ENCODE peak calls at places on chromosomes 16 and 17, in eight cellular contexts. J, V, Q, T, K, M, G and H are unnamed samples.

GRCh38 chr17:38731526-38732294 is 1.6 kb downstream of the CISD3 start:
- DNase-seq in Q (peak; percentile 62), J (no peak), G (no peak), V (peak; percentile 51), T (no peak), K (no peak), M (no peak), H (no peak)

GRCh38 chr17:75370288-75370687 is 35.2 kb downstream of the GRB2 start:
- DNase-seq in T (no peak), J (no peak), K (no peak), V (peak; percentile 26), M (peak; percentile 6), G (peak; percentile 77), Q (peak; percentile 70), H (no peak)

GRCh38 chr17:78734841-78735641 is 47.0 kb downstream of the CYTH1 start:
- DNase-seq in G (no peak), Q (no peak), J (no peak), M (no peak), V (no peak), T (no peak), K (no peak), H (no peak)

GRCh38 chr16:61362583-61362982 is 673.7 kb downstream of the CDH8 start:
- DNase-seq in M (no peak), V (no peak), G (no peak), Q (no peak), K (no peak), J (peak; percentile 52), T (no peak), H (no peak)

GRCh38 chr16:68517606-68518161 is 21.4 kb upstream of the ZFP90 start:
- DNase-seq in Q (no peak), M (no peak), T (no peak), J (no peak), V (no peak), K (no peak), G (no peak), H (no peak)

GRCh38 chr17:82354804-82355308 is 4.2 kb upstream of the TEX19 start:
- DNase-seq in V (no peak), T (no peak), J (no peak), Q (no peak), M (no peak), G (no peak), K (no peak), H (no peak)

GRCh38 chr16:67246081-67246944 is 968 bp downstream of the FHOD1 start:
- DNase-seq in M (peak; percentile 90), V (peak; percentile 89), K (peak; percentile 33), J (peak; percentile 95), Q (peak; percentile 86), T (peak; percentile 76), G (peak; percentile 88), H (peak; percentile 82)

GRCh38 chr16:58062821-58063220 is 37.3 kb downstream of the MMP15 start:
- DNase-seq in T (no peak), M (no peak), K (no peak), J (no peak), G (no peak), V (no peak), Q (no peak), H (no peak)

GRCh38 chr17:59001158-59001814 is 105.4 kb downstream of the TRIM37 start:
- DNase-seq in G (no peak), V (peak; percentile 26), K (peak; percentile 78), Q (no peak), M (peak; percentile 38), J (peak; percentile 79), T (no peak), H (no peak)

GRCh38 chr16:85894266-85894665 is 4.7 kb upstream of the IRF8 start:
- DNase-seq in Q (no peak), T (no peak), G (no peak), K (no peak), V (no peak), J (no peak), M (no peak), H (no peak)

GRCh38 chr17:29007456-29008455 is 1.9 kb upstream of the SEZ6 start:
- DNase-seq in V (no peak), Q (no peak), G (no peak), K (no peak), J (no peak), T (peak; percentile 44), M (peak; percentile 54), H (peak; percentile 90)

GRCh38 chr16:78505544-78506371 is 406.3 kb downstream of the WWOX start:
- DNase-seq in G (peak; percentile 83), V (no peak), T (no peak), J (no peak), Q (peak; percentile 81), M (peak; percentile 77), K (no peak), H (no peak)

GRCh38 chr17:65062168-65062915 is 5.8 kb upstream of the GNA13 start:
- DNase-seq in J (no peak), Q (no peak), T (no peak), K (no peak), G (no peak), V (no peak), M (peak; percentile 19), H (peak; percentile 27)

GRCh38 chr16:1979271-1980025 is 1.8 kb downstream of the NOXO1 start:
- DNase-seq in M (peak; percentile 15), J (no peak), K (no peak), G (no peak), T (peak; percentile 64), Q (no peak), V (peak; percentile 75), H (peak; percentile 69)

GRCh38 chr17:40453881-40454630 is 10.8 kb downstream of the IGFBP4 start:
- DNase-seq in G (no peak), V (no peak), T (no peak), K (no peak), Q (no peak), J (no peak), M (peak; percentile 93), H (no peak)

GRCh38 chr17:78419970-78420820 is 41.7 kb downstream of the PGS1 start:
- DNase-seq in J (no peak), V (no peak), G (no peak), T (no peak), K (no peak), Q (peak; percentile 67), M (no peak), H (no peak)

GRCh38 chr17:6040473-6040872 is 29.7 kb upstream of the WSCD1 start:
- DNase-seq in G (peak; percentile 48), Q (no peak), M (no peak), T (no peak), K (no peak), V (no peak), J (no peak), H (no peak)

GRCh38 chr16:19875900-19876299 is 8.7 kb downstream of the GPRC5B start:
- DNase-seq in M (no peak), J (no peak), Q (no peak), K (no peak), G (no peak), T (no peak), V (no peak), H (no peak)

GRCh38 chr17:3979276-3979583 is 15.0 kb upstream of the ATP2A3 start:
- DNase-seq in Q (no peak), J (no peak), V (no peak), M (no peak), T (no peak), K (no peak), G (no peak), H (no peak)

GRCh38 chr16:24544640-24545039 is 5.3 kb downstream of the RBBP6 start:
- DNase-seq in K (no peak), J (no peak), Q (no peak), V (no peak), G (no peak), M (peak; percentile 46), T (no peak), H (no peak)

GRCh38 chr17:29697371-29697770 is 74.7 kb upstream of the CORO6 start:
- DNase-seq in J (no peak), M (no peak), T (no peak), K (no peak), V (no peak), G (no peak), Q (no peak), H (no peak)

GRCh38 chr17:4480929-4481898 is 17.5 kb upstream of the SPNS2 start:
- DNase-seq in T (no peak), Q (no peak), J (no peak), G (peak; percentile 61), V (no peak), K (peak; percentile 43), M (no peak), H (no peak)